ENCODE peak calls at places on chromosomes 3 and 15, in seven cellular contexts. O, Y, Z, R, H, Q and A are unnamed samples.

GRCh38 chr3:189186093-189186492 is 14.3 kb downstream of the TPRG1 start:
- DNase-seq in O (no peak), Y (no peak), Z (no peak), R (no peak), H (peak), Q (no peak), A (peak)

GRCh38 chr3:5006755-5007202 is 27.5 kb downstream of the BHLHE40 start:
- DNase-seq in O (no peak), Y (no peak), Z (no peak), R (no peak), H (no peak), Q (no peak), A (no peak)

GRCh38 chr3:48990636-48991421 is 788 bp downstream of the P4HTM start:
- DNase-seq in O (peak), Y (no peak), Z (no peak), R (peak), H (peak), Q (peak), A (peak)

GRCh38 chr3:9695322-9695721 is 8.3 kb upstream of the CPNE9 start:
- DNase-seq in O (no peak), Y (no peak), Z (no peak), R (no peak), H (no peak), Q (no peak), A (no peak)

GRCh38 chr15:37771462-37771861 is 163.0 kb upstream of the TMCO5A start:
- DNase-seq in O (no peak), Y (no peak), Z (no peak), R (no peak), H (peak), Q (no peak), A (peak)

GRCh38 chr15:57521503-57521902 is 70.2 kb upstream of the MYZAP start:
- DNase-seq in O (no peak), Y (no peak), Z (no peak), R (no peak), H (no peak), Q (no peak), A (no peak)

GRCh38 chr3:62755285-62755684 is 119.9 kb downstream of the CADPS start:
- DNase-seq in O (no peak), Y (no peak), Z (no peak), R (no peak), H (peak), Q (no peak), A (no peak)

GRCh38 chr3:167626490-167626889 is 27.3 kb downstream of the WDR49 start:
- DNase-seq in O (no peak), Y (no peak), Z (no peak), R (peak), H (no peak), Q (no peak), A (no peak)

DNA sequence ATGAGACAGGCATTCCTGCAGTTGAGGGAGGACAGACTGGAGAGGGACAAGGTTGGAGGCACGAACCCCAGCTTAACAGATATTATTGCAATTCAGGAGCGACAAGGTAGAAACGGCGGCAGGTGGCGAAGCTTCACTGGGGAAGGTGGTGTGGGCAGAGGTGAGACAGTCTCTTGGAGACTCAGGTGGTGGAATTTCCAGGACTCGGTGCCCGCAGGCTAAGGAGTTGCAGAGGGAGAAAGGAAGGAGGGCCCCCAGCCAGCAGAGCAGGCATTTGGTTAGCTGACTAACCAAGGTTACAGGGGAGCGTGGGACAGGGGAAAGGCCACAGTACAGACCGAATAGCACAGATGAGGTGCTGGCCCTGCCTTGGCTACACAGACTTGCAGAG is 3.0 kb downstream of the FAM174B start:
- DNase-seq in O (no peak), Y (no peak), Z (no peak), R (no peak), H (no peak), Q (no peak), A (no peak)
- H3K4me3 ChIP-seq in O (no peak), Y (no peak), Z (no peak), R (no peak), H (no peak), Q (no peak), A (no peak)

DNA sequence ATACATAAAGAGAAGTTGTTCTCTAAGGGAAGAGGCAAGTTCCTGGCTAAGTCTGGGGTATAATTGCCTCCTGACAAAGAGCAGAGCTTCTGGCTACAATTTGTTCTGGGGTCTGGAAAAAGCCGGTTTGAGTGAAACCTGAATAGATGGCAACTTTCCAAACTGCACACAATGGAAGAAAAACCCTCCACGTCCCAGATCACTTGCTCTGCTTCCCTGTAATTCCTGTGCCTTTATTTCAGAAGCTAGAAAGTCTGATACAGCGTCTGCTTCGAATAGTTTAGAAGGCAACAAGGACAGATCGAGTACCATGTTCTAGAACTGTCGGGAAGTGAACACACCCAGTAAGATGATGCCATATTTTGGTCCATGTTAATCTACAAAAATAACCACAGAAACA is 1.6 kb upstream of the WDR82 start:
- DNase-seq in O (no peak), Y (no peak), Z (no peak), R (peak), H (peak), Q (no peak), A (peak)
- H3K4me3 ChIP-seq in O (peak), Y (no peak), Z (no peak), R (no peak), H (peak), Q (no peak), A (peak)

GRCh38 chr15:42156266-42156922 is at the start of gene PLA2G4F:
- DNase-seq in O (peak), Y (no peak), Z (no peak), R (peak), H (no peak), Q (no peak), A (no peak)
- H3K4me3 ChIP-seq in O (peak), Y (no peak), Z (peak), R (no peak), H (no peak), Q (no peak), A (no peak)

DNA sequence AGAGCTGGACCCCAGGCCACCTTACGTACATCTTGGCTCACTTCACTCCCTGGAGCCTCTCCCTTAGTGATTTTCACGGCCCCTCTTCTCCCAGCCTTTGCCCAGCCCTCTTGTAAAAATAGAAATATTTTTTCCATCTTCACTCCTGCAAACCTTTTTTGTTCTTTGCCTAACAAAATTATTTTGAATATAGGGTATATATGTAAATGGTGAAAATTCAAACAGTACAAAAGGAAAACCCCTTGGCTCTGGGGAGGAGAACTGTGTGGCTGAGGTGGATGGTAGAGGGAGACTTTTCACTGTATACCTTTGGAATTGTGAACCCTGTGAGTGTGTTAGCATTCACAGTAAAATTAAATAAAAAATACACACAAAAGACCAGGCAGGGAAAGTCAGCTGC is 34.9 kb upstream of the POLG start:
- DNase-seq in O (no peak), Y (no peak), Z (no peak), R (no peak), H (no peak), Q (no peak), A (no peak)
- H3K4me3 ChIP-seq in O (no peak), Y (no peak), Z (no peak), R (no peak), H (no peak), Q (no peak), A (no peak)

GRCh38 chr3:101720851-101721649 is 3.4 kb upstream of the CEP97 start:
- DNase-seq in O (no peak), Y (peak), Z (no peak), R (no peak), H (peak), Q (no peak), A (peak)
- H3K4me3 ChIP-seq in O (no peak), Y (no peak), Z (no peak), R (no peak), H (no peak), Q (no peak), A (no peak)